ENCODE peak calls at places on chromosomes 13 and 19, in four cellular contexts. S, H, G and K are unnamed samples.

GRCh38 chr19:31110331-31110730 is 238.9 kb downstream of the TSHZ3 start:
- DNase-seq in S (peak; percentile 59), H (peak; percentile 45), G (peak; percentile 9), K (peak; percentile 60)

GRCh38 chr13:28679628-28680027 is 20.7 kb downstream of the POMP start:
- DNase-seq in S (no peak), H (peak; percentile 31), G (no peak), K (no peak)

GRCh38 chr13:25988655-25989054 is 63.2 kb downstream of the SHISA2 start:
- DNase-seq in S (no peak), H (no peak), G (no peak), K (no peak)

GRCh38 chr13:24254151-24254810 is 55.1 kb upstream of the C1QTNF9 start:
- DNase-seq in S (no peak), H (no peak), G (no peak), K (no peak)

GRCh38 chr13:109698779-109699178 is 87.6 kb downstream of the IRS2 start:
- DNase-seq in S (no peak), H (peak; percentile 49), G (no peak), K (no peak)

GRCh38 chr13:34358811-34359513 is 541.0 kb downstream of the RFC3 start:
- DNase-seq in S (no peak), H (peak; percentile 72), G (no peak), K (no peak)

GRCh38 chr13:73303858-73304257 is 245.1 kb downstream of the KLF5 start:
- DNase-seq in S (peak; percentile 29), H (peak; percentile 75), G (peak; percentile 13), K (peak; percentile 67)

GRCh38 chr13:99970761-99971575 is 599 bp downstream of the ZIC5 start:
- DNase-seq in S (peak; percentile 81), H (no peak), G (no peak), K (peak; percentile 76)

GRCh38 chr13:39688699-39689405 is 33.4 kb downstream of the COG6 start:
- DNase-seq in S (no peak), H (peak; percentile 54), G (no peak), K (no peak)

GRCh38 chr19:46211201-46211881 is 18.2 kb upstream of the IGFL1 start:
- DNase-seq in S (peak; percentile 91), H (no peak), G (peak; percentile 68), K (peak; percentile 98)

GRCh38 chr19:37992761-37993160 is 85.8 kb downstream of the SIPA1L3 start:
- DNase-seq in S (no peak), H (no peak), G (no peak), K (no peak)

GRCh38 chr19:6204866-6205723 is 69.6 kb downstream of the ACSBG2 start:
- DNase-seq in S (no peak), H (no peak), G (no peak), K (no peak)

GRCh38 chr13:111556496-111556895 is 236.1 kb downstream of the TEX29 start:
- DNase-seq in S (no peak), H (no peak), G (no peak), K (no peak)

GRCh38 chr13:31074750-31075149 is 87.0 kb downstream of the HSPH1 start:
- DNase-seq in S (no peak), H (no peak), G (no peak), K (no peak)

GRCh38 chr19:2191456-2191931 is 27.8 kb downstream of the DOT1L start:
- DNase-seq in S (no peak), H (no peak), G (no peak), K (no peak)

GRCh38 chr13:45328661-45329105 is 12.3 kb downstream of the TPT1 start:
- DNase-seq in S (no peak), H (peak; percentile 89), G (no peak), K (no peak)

GRCh38 chr19:5134683-5135082 is 165.8 kb downstream of the KDM4B start:
- DNase-seq in S (no peak), H (no peak), G (no peak), K (no peak)

GRCh38 chr13:33260168-33261098 is 25.1 kb downstream of the STARD13 start:
- DNase-seq in S (no peak), H (peak; percentile 70), G (no peak), K (no peak)

GRCh38 chr13:49098771-49099512 is 121.2 kb upstream of the MLNR start:
- DNase-seq in S (no peak), H (no peak), G (no peak), K (peak; percentile 48)

GRCh38 chr13:79340490-79340889 is 65.6 kb downstream of the RBM26 start:
- DNase-seq in S (no peak), H (no peak), G (no peak), K (no peak)

GRCh38 chr13:80359459-80360297 is 18.8 kb upstream of the SPRY2 start:
- DNase-seq in S (peak; percentile 80), H (no peak), G (peak; percentile 78), K (peak; percentile 96)

GRCh38 chr13:112575680-112576079 is 12.3 kb downstream of the TUBGCP3 start:
- DNase-seq in S (peak; percentile 48), H (no peak), G (no peak), K (peak; percentile 53)

GRCh38 chr13:102697929-102698648 is 3.2 kb upstream of the METTL21C start:
- DNase-seq in S (no peak), H (no peak), G (no peak), K (no peak)

GRCh38 chr19:41911889-41912731 is 16.1 kb downstream of the ERFL start:
- DNase-seq in S (no peak), H (no peak), G (no peak), K (no peak)

DNA sequence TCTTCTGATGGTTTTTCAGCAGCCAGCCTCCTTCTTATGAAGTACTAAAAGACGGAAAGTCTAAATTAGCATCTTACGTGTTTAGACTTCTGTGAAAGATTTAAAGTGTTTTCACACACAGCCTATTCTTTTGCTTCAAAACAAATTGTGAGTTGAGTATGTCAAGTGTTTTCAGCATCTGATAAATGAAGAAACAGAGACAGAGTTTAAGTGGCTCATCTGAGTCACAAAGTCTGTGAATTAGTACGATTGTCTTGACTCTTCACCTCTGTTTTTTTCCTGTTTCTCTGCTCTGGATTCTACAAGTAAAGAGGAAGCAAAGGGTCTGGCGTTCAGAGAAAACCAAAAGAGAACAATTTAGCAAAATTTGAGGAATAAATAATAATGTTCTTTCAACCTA is 116.4 kb downstream of the FRY start:
- DNase-seq in S (no peak), H (no peak), G (no peak), K (no peak)
- H4K5ac ChIP-seq in S (no peak overlapping the region), H (no peak overlapping the region), G (no peak overlapping the region), K (no peak overlapping the region)

GRCh38 chr13:43441464-43441863 is 345.3 kb downstream of the ENOX1 start:
- DNase-seq in S (no peak), H (no peak), G (no peak), K (peak; percentile 19)
- H4K5ac ChIP-seq in S (no peak overlapping the region), H (no peak overlapping the region), G (no peak overlapping the region), K (no peak overlapping the region)

GRCh38 chr19:11200931-11201330 is 3.6 kb upstream of the KANK2 start:
- DNase-seq in S (no peak), H (no peak), G (no peak), K (no peak)
- H4K5ac ChIP-seq in S (no peak overlapping the region), H (no peak overlapping the region), G (no peak overlapping the region), K (no peak overlapping the region)

GRCh38 chr13:60981407-60981806 is 434.2 kb downstream of the PCDH20 start:
- DNase-seq in S (no peak), H (no peak), G (no peak), K (no peak)
- H4K5ac ChIP-seq in S (no peak overlapping the region), H (no peak overlapping the region), G (no peak overlapping the region), K (no peak overlapping the region)

GRCh38 chr19:34804115-34804514 is 31.1 kb upstream of the ZNF599 start:
- DNase-seq in S (no peak), H (no peak), G (no peak), K (no peak)
- H4K5ac ChIP-seq in S (no peak overlapping the region), H (no peak overlapping the region), G (no peak overlapping the region), K (no peak overlapping the region)

DNA sequence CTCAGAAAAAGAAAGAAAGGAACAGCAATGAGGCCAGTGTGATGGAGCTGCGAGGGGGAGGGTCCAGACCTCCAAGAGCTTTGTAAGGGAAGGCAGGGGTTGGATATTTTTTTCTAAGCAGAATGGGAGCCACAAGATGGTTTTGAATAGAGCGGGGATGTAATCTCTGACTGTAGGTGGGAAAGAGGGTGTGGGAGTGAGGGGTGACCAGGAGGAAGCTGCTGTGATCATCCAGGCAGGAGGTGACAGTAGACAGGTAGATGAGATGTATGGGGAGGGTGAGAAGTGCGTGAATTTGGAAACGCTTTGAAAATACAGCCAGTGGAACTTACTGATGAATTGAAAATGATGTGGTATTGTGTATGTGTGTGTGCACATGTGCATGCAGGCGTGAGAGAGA is 7.4 kb downstream of the IFNL2 start:
- DNase-seq in S (no peak), H (no peak), G (no peak), K (no peak)
- H4K5ac ChIP-seq in S (no peak overlapping the region), H (no peak overlapping the region), G (no peak overlapping the region), K (no peak overlapping the region)